ENCODE peak calls at places on chromosome 3, in seven cellular contexts. B is HL-60, P is heart left ventricle, H is ovary, J is A673, X is AG09319, L is cardiac fibroblast. Y is an unnamed sample.

GRCh38 chr3:190053919-190054672 is 66.6 kb downstream of the P3H2 start:
- DNase-seq in B (no peak), P (no peak), H (no peak), J (peak), X (peak), L (peak), Y (no peak)

GRCh38 chr3:65988440-65988839 is 50.3 kb downstream of the MAGI1 start:
- DNase-seq in B (no peak), P (no peak), H (no peak), J (no peak), X (no peak), L (no peak), Y (no peak)

GRCh38 chr3:149832086-149832485 is 19.1 kb downstream of the RNF13 start:
- DNase-seq in B (no peak), P (no peak), H (no peak), J (no peak), X (no peak), L (peak), Y (no peak)

GRCh38 chr3:183824761-183825379 is 507 bp downstream of the MAP6D1 start:
- DNase-seq in B (no peak), P (no peak), H (no peak), J (peak), X (no peak), L (no peak), Y (peak)

GRCh38 chr3:129745253-129745652 is 138.8 kb upstream of the PLXND1 start:
- DNase-seq in B (no peak), P (no peak), H (no peak), J (no peak), X (peak), L (peak), Y (no peak)

GRCh38 chr3:124429129-124429815 is 301.0 kb upstream of the UMPS start:
- DNase-seq in B (no peak), P (no peak), H (no peak), J (peak), X (no peak), L (peak), Y (no peak)

GRCh38 chr3:158152186-158152585 is 42.3 kb downstream of the RSRC1 start:
- DNase-seq in B (no peak), P (peak), H (no peak), J (no peak), X (no peak), L (peak), Y (no peak)

GRCh38 chr3:117408811-117409210 is 699.2 kb downstream of the TUSC7 start:
- DNase-seq in B (no peak), P (no peak), H (no peak), J (no peak), X (peak), L (peak), Y (no peak)

GRCh38 chr3:158748237-158748828 is 16.1 kb upstream of the RARRES1 start:
- DNase-seq in B (peak), P (no peak), H (no peak), J (peak), X (no peak), L (peak), Y (no peak)

GRCh38 chr3:49727154-49727923 is 3.6 kb upstream of the GMPPB start:
- DNase-seq in B (no peak), P (no peak), H (no peak), J (no peak), X (no peak), L (no peak), Y (no peak)

GRCh38 chr3:29065211-29065785 is 215.6 kb upstream of the RBMS3 start:
- DNase-seq in B (no peak), P (peak), H (peak), J (peak), X (peak), L (peak), Y (peak)

GRCh38 chr3:88031543-88032148 is 27.2 kb downstream of the CGGBP1 start:
- DNase-seq in B (no peak), P (no peak), H (no peak), J (peak), X (no peak), L (peak), Y (no peak)

GRCh38 chr3:147237991-147238390 is 168.4 kb downstream of the ZIC4 start:
- DNase-seq in B (no peak), P (no peak), H (no peak), J (no peak), X (no peak), L (no peak), Y (no peak)

GRCh38 chr3:16372362-16373269 is 107.6 kb downstream of the OXNAD1 start:
- DNase-seq in B (no peak), P (no peak), H (no peak), J (no peak), X (no peak), L (peak), Y (no peak)

GRCh38 chr3:195908439-195909293 is at the start of gene TNK2:
- DNase-seq in B (no peak), P (no peak), H (no peak), J (no peak), X (no peak), L (no peak), Y (no peak)

GRCh38 chr3:125332504-125332903 is 42.6 kb downstream of the ZNF148 start:
- DNase-seq in B (no peak), P (no peak), H (no peak), J (no peak), X (no peak), L (no peak), Y (no peak)

GRCh38 chr3:12963184-12963868 is 109.9 kb downstream of the IQSEC1 start:
- DNase-seq in B (no peak), P (no peak), H (no peak), J (no peak), X (no peak), L (no peak), Y (no peak)

GRCh38 chr3:48409291-48410201 is 20.3 kb downstream of the PLXNB1 start:
- DNase-seq in B (no peak), P (peak), H (no peak), J (no peak), X (no peak), L (no peak), Y (peak)

GRCh38 chr3:149555941-149556340 is 81.4 kb downstream of the TM4SF4 start:
- DNase-seq in B (no peak), P (peak), H (no peak), J (peak), X (no peak), L (peak), Y (no peak)

GRCh38 chr3:57080171-57080570 is 19.7 kb downstream of the SPATA12 start:
- DNase-seq in B (no peak), P (no peak), H (no peak), J (no peak), X (no peak), L (no peak), Y (no peak)

GRCh38 chr3:124620600-124621063 is 109.6 kb upstream of the UMPS start:
- DNase-seq in B (peak), P (peak), H (peak), J (no peak), X (no peak), L (peak), Y (no peak)

GRCh38 chr3:110576962-110577361 is 494.7 kb upstream of the NECTIN3 start:
- DNase-seq in B (no peak), P (no peak), H (no peak), J (peak), X (peak), L (peak), Y (no peak)

GRCh38 chr3:100067589-100067988 is 46.7 kb downstream of the FILIP1L start:
- DNase-seq in B (no peak), P (no peak), H (no peak), J (no peak), X (no peak), L (no peak), Y (no peak)

GRCh38 chr3:159902531-159903314 is 85.9 kb upstream of the IL12A start:
- DNase-seq in B (no peak), P (no peak), H (no peak), J (peak), X (no peak), L (no peak), Y (no peak)

GRCh38 chr3:80553211-80553610 is 785.4 kb upstream of the ROBO1 start:
- DNase-seq in B (no peak), P (no peak), H (no peak), J (no peak), X (no peak), L (no peak), Y (no peak)

GRCh38 chr3:30091611-30092135 is 514.7 kb upstream of the TGFBR2 start:
- DNase-seq in B (no peak), P (no peak), H (no peak), J (no peak), X (no peak), L (no peak), Y (no peak)

GRCh38 chr3:183966361-183966791 is 51.3 kb downstream of the ABCC5 start:
- DNase-seq in B (no peak), P (no peak), H (no peak), J (no peak), X (no peak), L (no peak), Y (no peak)

GRCh38 chr3:105829229-105829628 is 39.6 kb downstream of the CBLB start:
- DNase-seq in B (no peak), P (peak), H (no peak), J (no peak), X (no peak), L (peak), Y (no peak)

GRCh38 chr3:14147617-14148016 is 22.8 kb downstream of the TMEM43 start:
- DNase-seq in B (no peak), P (no peak), H (no peak), J (no peak), X (no peak), L (no peak), Y (peak)

GRCh38 chr3:14147063-14147435 is 22.2 kb downstream of the TMEM43 start:
- DNase-seq in B (no peak), P (no peak), H (no peak), J (no peak), X (no peak), L (no peak), Y (peak)

GRCh38 chr3:14146381-14147062 is 21.7 kb downstream of the TMEM43 start:
- DNase-seq in B (no peak), P (no peak), H (no peak), J (no peak), X (no peak), L (no peak), Y (peak)

GRCh38 chr3:14150078-14150477 is 25.2 kb downstream of the TMEM43 start:
- DNase-seq in B (no peak), P (no peak), H (no peak), J (no peak), X (no peak), L (no peak), Y (peak)

GRCh38 chr3:14148041-14148985 is 23.5 kb downstream of the TMEM43 start:
- DNase-seq in B (no peak), P (no peak), H (peak), J (peak), X (no peak), L (no peak), Y (peak)
- TF ChIP-seq CTCF in B (no peak), P (no peak), H (no peak), J (no peak), X (no peak), L (peak), Y (peak)

GRCh38 chr3:635393-635792 is 438.8 kb downstream of the CHL1 start:
- DNase-seq in B (no peak), P (no peak), H (no peak), J (no peak), X (no peak), L (no peak), Y (no peak)

GRCh38 chr3:634511-634910 is 437.9 kb downstream of the CHL1 start:
- DNase-seq in B (no peak), P (no peak), H (no peak), J (no peak), X (no peak), L (no peak), Y (no peak)

DNA sequence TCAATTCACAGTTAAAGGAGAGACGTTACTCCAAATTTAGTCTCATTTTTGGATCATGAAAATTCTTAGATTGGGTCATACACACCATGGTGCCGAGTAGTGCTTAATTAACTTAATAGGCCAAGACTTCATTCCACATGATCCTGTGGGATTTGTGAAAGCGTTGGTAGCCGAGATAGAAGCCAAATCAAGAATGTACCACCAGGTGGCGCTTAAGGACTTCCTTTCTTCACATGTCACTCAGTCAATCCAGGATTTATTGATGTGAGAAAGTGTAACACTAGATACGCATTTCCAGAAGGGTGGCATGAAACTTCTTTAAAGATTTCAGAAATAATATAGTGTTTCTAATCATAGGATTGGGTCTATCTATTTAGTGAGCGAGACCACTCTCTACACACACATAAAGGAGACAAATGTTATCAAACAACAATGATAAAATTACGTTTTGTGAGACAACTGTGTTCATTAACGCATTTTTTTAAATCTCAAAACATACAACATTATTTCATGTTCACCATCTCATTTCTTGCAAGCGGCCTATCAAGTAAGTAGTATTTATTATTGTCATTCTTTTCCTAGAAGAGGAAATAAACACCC is 436.1 kb downstream of the CHL1 start:
- DNase-seq in B (peak), P (peak), H (no peak), J (peak), X (no peak), L (peak), Y (no peak)
- TF ChIP-seq CTCF in B (peak), P (peak), H (no peak), J (peak), X (peak), L (peak), Y (peak)

GRCh38 chr3:42266085-42266484 is at the start of gene CCK:
- DNase-seq in B (no peak), P (no peak), H (no peak), J (peak), X (no peak), L (no peak), Y (no peak)

GRCh38 chr3:42264399-42265058 is 1.5 kb downstream of the CCK start:
- DNase-seq in B (no peak), P (peak), H (no peak), J (peak), X (no peak), L (peak), Y (no peak)

GRCh38 chr3:42265059-42265991 is 660 bp downstream of the CCK start:
- DNase-seq in B (no peak), P (no peak), H (no peak), J (no peak), X (no peak), L (no peak), Y (no peak)

GRCh38 chr3:42262525-42262924 is 3.5 kb downstream of the CCK start:
- DNase-seq in B (no peak), P (no peak), H (no peak), J (no peak), X (peak), L (peak), Y (no peak)

DNA sequence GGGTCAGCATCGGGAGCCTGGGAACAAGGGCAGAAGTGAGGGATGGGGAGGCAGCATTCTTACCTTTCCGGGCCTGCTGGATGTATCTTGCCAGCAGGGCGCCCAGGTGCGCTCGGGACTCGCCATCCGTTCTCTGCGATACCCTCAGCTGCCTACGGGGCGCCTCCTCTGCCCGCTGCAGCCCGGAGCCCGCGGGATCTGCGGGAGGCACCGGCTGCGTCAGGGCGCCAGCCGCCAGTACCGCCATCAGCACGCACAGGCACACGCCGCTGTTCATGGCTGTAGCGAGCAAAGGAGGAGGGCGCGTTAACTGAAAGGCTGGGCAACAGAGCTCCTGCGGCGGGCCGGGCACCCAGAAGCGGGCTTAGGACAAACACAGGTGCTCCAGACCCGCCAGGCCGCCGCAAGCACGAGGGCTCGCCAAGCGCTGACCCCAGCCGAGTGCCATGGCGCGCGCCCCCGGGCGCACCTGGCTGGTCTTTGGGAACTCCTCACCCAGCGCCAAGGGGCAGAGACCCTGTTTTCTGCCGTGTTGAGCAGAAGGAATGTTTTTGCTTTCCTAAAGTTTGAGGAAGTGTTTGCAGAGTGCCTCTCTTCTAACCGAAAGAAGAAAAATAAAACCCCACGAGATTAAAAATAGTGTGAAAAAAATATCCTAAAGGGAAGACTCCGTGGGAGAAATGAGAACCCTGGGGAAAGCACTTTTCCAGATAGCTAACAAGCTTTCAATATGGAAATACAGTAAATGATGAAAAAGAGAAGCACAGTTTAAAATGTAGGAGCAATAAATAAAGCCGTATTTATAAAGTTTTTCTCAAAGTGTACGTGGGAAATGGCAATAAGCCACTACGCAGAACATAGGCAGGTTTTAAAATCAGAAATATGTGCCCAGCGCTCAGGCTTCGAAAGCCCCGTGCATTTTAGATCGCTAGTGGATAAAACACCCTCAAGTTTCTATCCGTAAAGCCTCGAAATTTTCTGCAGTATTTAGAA is 2.3 kb downstream of the CCK start:
- DNase-seq in B (peak), P (no peak), H (no peak), J (no peak), X (no peak), L (no peak), Y (no peak)
- TF ChIP-seq CTCF in B (no peak), P (no peak), H (no peak), J (no peak), X (no peak), L (no peak), Y (no peak)

DNA sequence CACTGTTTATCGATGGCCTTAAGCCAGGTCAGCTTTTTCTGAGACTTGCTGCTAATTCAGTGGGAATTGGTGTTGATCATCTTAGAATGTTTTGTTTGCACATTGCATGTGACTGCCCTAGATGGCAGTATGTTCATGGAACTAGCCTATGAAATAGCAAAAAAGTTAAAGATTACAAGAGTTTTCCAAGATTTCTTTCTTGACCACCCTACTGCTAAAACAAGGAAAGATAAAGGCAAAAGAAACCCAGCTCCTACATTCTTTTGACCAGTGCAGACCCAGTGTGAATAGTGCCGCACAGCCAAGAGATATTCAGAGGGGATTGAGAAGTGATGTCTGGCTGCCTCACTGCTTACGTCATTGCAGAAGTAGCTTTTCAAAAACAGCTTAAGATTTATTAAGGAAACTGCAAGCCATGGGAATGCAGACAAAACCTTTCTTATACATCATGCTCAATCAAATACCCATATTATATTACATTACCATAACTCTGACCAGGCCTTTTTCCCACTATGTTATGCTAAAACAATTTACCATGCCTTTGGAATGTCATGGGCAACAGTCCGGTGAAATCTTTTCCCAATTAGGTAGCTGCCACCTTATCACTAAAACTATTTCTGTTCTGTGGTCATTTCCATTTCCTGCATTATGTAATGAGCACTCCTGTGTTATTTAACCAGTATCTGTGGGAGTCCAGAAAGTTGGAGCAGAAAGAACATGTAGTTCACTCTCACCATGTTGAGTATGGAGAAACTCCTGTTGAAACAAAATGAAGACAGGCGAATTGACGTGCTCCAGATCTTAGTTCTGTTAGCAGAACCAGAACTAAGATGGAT is 6.0 kb downstream of the PHLDB2 start:
- DNase-seq in B (no peak), P (peak), H (no peak), J (peak), X (no peak), L (peak), Y (no peak)
- TF ChIP-seq CTCF in B (no peak), P (no peak), H (no peak), J (peak), X (peak), L (peak), Y (peak)

DNA sequence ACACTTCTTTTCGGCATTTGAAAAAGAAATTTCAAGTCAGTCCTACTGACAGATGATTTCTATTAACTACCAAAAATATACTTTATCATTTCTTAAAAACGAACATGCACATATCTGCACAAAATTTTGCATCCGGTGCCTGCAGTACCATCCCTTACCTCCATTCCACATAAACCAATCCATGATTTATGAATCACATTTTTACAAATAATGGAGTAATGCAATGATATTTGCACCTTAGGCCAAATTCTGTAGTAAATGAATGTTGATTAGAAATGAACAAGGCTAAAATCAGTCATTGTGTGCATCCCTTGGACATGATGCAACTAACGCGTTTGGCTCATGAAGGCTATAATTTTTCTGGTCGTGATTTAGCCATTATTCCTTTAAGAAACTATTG is 46.5 kb downstream of the ROBO2 start:
- DNase-seq in B (no peak), P (no peak), H (no peak), J (no peak), X (no peak), L (no peak), Y (no peak)
- TF ChIP-seq CTCF in B (no peak), P (no peak), H (no peak), J (no peak), X (no peak), L (peak), Y (peak)

GRCh38 chr3:139286825-139287224 is 57.0 kb upstream of the MRPS22 start:
- DNase-seq in B (no peak), P (no peak), H (peak), J (no peak), X (no peak), L (no peak), Y (no peak)

GRCh38 chr3:139289866-139290524 is 53.8 kb upstream of the MRPS22 start:
- DNase-seq in B (no peak), P (no peak), H (peak), J (no peak), X (no peak), L (no peak), Y (no peak)

GRCh38 chr3:139286241-139286640 is 57.6 kb upstream of the MRPS22 start:
- DNase-seq in B (no peak), P (no peak), H (no peak), J (no peak), X (no peak), L (no peak), Y (no peak)

GRCh38 chr3:139287557-139287956 is 56.3 kb upstream of the MRPS22 start:
- DNase-seq in B (no peak), P (no peak), H (no peak), J (no peak), X (no peak), L (no peak), Y (no peak)

GRCh38 chr3:139288266-139288821 is 55.5 kb upstream of the MRPS22 start:
- DNase-seq in B (no peak), P (peak), H (peak), J (no peak), X (no peak), L (no peak), Y (no peak)
- TF ChIP-seq CTCF in B (no peak), P (no peak), H (no peak), J (no peak), X (peak), L (no peak), Y (no peak)

GRCh38 chr3:189041482-189042090 is 130.2 kb upstream of the TPRG1 start:
- DNase-seq in B (peak), P (peak), H (peak), J (peak), X (no peak), L (peak), Y (no peak)
- TF ChIP-seq CTCF in B (no peak), P (peak), H (no peak), J (peak), X (peak), L (peak), Y (peak)